ENCODE peak calls at places on chromosomes 4 and X, in six cellular contexts. Y, G, Z, P, R and I are unnamed samples.

GRCh38 chr4:155960522-155960921 is 6.9 kb upstream of the CTSO start:
- DNase-seq in G (no peak), Z (no peak), P (no peak), Y (peak; percentile 54), R (peak; percentile 74), I (no peak)

GRCh38 chr4:88985088-88985779 is 71.8 kb downstream of the FAM13A start:
- DNase-seq in P (peak; percentile 18), Z (no peak), Y (peak; percentile 75), G (no peak), R (no peak), I (no peak)

GRCh38 chrX:52979568-52979967 is 21.2 kb upstream of the FAM156A start:
- DNase-seq in Y (no peak), P (no peak), R (no peak), G (no peak), Z (no peak), I (no peak)

GRCh38 chrX:140206657-140207056 is 241.3 kb upstream of the CXorf66 start:
- DNase-seq in R (no peak), G (no peak), Y (no peak), P (no peak), Z (no peak), I (no peak)

GRCh38 chr4:152944678-152945320 is 8.7 kb downstream of the FHDC1 start:
- DNase-seq in Z (no peak), R (no peak), G (no peak), Y (no peak), P (no peak), I (no peak)

GRCh38 chr4:133150643-133151300 is 1.7 kb downstream of the PCDH10 start:
- DNase-seq in P (no peak), R (no peak), Z (peak; percentile 61), G (no peak), Y (no peak), I (peak; percentile 48)

GRCh38 chr4:54231419-54232150 is 2.5 kb downstream of the PDGFRA start:
- DNase-seq in R (no peak), Y (peak; percentile 63), Z (peak; percentile 92), P (no peak), G (no peak), I (no peak)

GRCh38 chr4:163395055-163395454 is 51.4 kb downstream of the NPY5R start:
- DNase-seq in R (no peak), G (no peak), P (no peak), Y (no peak), Z (no peak), I (no peak)

GRCh38 chr4:33930497-33930896 is 2313.8 kb downstream of the ARAP2 start:
- DNase-seq in G (no peak), P (no peak), Y (no peak), R (no peak), Z (no peak), I (no peak)

GRCh38 chr4:84814100-84814750 is 152.3 kb downstream of the WDFY3 start:
- DNase-seq in G (no peak), Z (no peak), P (peak; percentile 62), R (peak; percentile 60), Y (no peak), I (no peak)

GRCh38 chr4:23887989-23888388 is 1.9 kb downstream of the PPARGC1A start:
- DNase-seq in Y (no peak), P (no peak), Z (no peak), R (no peak), G (no peak), I (no peak)

GRCh38 chr4:22389240-22389871 is 126.5 kb downstream of the ADGRA3 start:
- DNase-seq in G (no peak), R (no peak), Z (no peak), Y (peak; percentile 32), P (peak; percentile 33), I (peak; percentile 50)

GRCh38 chrX:107823456-107823855 is 2.2 kb upstream of the MID2 start:
- DNase-seq in Y (no peak), G (no peak), P (peak; percentile 60), Z (no peak), R (no peak), I (no peak)

GRCh38 chr4:76306882-76307669 is 543 bp downstream of the STBD1 start:
- DNase-seq in P (no peak), Z (peak; percentile 84), G (peak; percentile 60), R (peak; percentile 14), Y (peak; percentile 12), I (no peak)

GRCh38 chr4:134777626-134778025 is 576.0 kb upstream of the PABPC4L start:
- DNase-seq in P (no peak), Z (no peak), Y (no peak), R (no peak), G (no peak), I (no peak)

GRCh38 chr4:123200417-123200945 is 196.1 kb upstream of the SPRY1 start:
- DNase-seq in Y (no peak), Z (no peak), G (no peak), P (no peak), R (peak; percentile 25), I (no peak)

GRCh38 chr4:111066887-111067286 is 444.0 kb upstream of the PITX2 start:
- DNase-seq in P (no peak), R (no peak), Z (no peak), G (no peak), Y (no peak), I (no peak)

GRCh38 chr4:128796934-128797333 is 12.6 kb upstream of the JADE1 start:
- DNase-seq in R (peak; percentile 39), G (no peak), Z (no peak), Y (no peak), P (no peak), I (no peak)

GRCh38 chrX:3154386-3154991 is 113.2 kb downstream of the ARSF start:
- DNase-seq in P (no peak), G (no peak), Y (no peak), Z (no peak), R (no peak), I (no peak)

GRCh38 chr4:55161739-55162138 is 36.3 kb upstream of the KDR start:
- DNase-seq in R (no peak), P (no peak), G (no peak), Y (no peak), Z (no peak), I (no peak)

GRCh38 chr4:10180603-10180926 is 64.0 kb upstream of the WDR1 start:
- DNase-seq in R (no peak), P (no peak), G (no peak), Z (no peak), Y (no peak), I (no peak)

GRCh38 chr4:153233761-153234371 is 29.6 kb downstream of the TRIM2 start:
- DNase-seq in G (no peak), Z (no peak), P (peak; percentile 92), Y (no peak), R (peak; percentile 94), I (no peak)

GRCh38 chrX:103730147-103730546 is 19.4 kb downstream of the TMEM31 start:
- DNase-seq in P (no peak), Z (no peak), R (no peak), Y (no peak), G (no peak), I (no peak)

GRCh38 chr4:185112104-185112503 is 31.0 kb upstream of the SLC25A4 start:
- DNase-seq in P (peak; percentile 46), R (peak; percentile 88), Y (no peak), Z (no peak), G (no peak), I (no peak)

GRCh38 chrX:27746516-27746915 is 61.3 kb upstream of the MAGEB10 start:
- DNase-seq in P (no peak), Z (no peak), R (no peak), Y (no peak), G (no peak), I (no peak)

GRCh38 chr4:87239821-87240220 is 19.4 kb upstream of the KLHL8 start:
- DNase-seq in Y (no peak), G (no peak), P (no peak), R (no peak), Z (no peak), I (no peak)

GRCh38 chr4:15749001-15749400 is 29.1 kb upstream of the CD38 start:
- DNase-seq in Z (no peak), R (no peak), G (no peak), P (no peak), Y (no peak), I (no peak)

DNA sequence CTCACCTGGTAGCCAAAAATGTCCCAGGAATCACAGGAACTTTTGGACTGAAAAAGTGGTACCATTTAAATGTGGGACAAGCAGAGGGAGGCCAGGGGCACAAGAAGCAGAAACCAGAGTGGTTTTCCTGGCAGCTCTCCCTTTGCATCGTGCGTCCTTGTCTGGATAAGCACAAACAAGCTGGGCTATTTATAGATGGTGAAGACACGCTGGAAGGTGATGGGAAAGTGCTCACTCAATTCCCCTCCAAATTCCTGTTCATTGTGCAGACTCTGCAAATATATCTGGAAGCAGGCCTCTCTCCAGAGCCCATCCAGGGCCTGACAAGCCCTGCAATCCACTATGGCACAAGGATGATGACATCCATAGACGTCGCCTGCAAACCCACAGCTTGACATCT is 63.6 kb upstream of the MAP3K15 start:
- DNase-seq in Y (no peak), P (no peak), Z (no peak), R (no peak), G (no peak), I (no peak)
- TF ChIP-seq CTCF in Y (no peak), P (no peak), Z (no peak), R (no peak), G (no peak), I (no peak)

GRCh38 chrX:77160301-77160700 is 286.9 kb upstream of the FGF16 start:
- DNase-seq in Y (no peak), R (no peak), G (no peak), Z (no peak), P (no peak), I (no peak)
- TF ChIP-seq CTCF in Y (no peak), R (no peak), G (no peak), Z (no peak), P (peak; percentile 42), I (peak; percentile 13)

GRCh38 chr4:41381384-41381783 is 124.7 kb downstream of the UCHL1 start:
- DNase-seq in G (no peak), P (no peak), Y (no peak), R (no peak), Z (no peak), I (no peak)
- TF ChIP-seq CTCF in G (no peak), P (no peak), Y (no peak), R (no peak), Z (no peak), I (no peak)

GRCh38 chrX:130030826-130031225 is 48.4 kb downstream of the BCORL1 start:
- DNase-seq in P (no peak), G (no peak), Y (no peak), R (no peak), Z (no peak), I (no peak)

GRCh38 chrX:130024127-130024526 is 41.7 kb downstream of the BCORL1 start:
- DNase-seq in Z (peak; percentile 92), G (peak; percentile 51), P (peak; percentile 4), R (peak; percentile 3), Y (peak; percentile 70), I (no peak)

GRCh38 chrX:130027569-130027968 is 45.1 kb downstream of the BCORL1 start:
- DNase-seq in P (no peak), Z (no peak), Y (no peak), G (no peak), R (no peak), I (no peak)

GRCh38 chrX:130025256-130025655 is 42.8 kb downstream of the BCORL1 start:
- DNase-seq in R (no peak), Y (no peak), G (no peak), Z (no peak), P (no peak), I (no peak)

DNA sequence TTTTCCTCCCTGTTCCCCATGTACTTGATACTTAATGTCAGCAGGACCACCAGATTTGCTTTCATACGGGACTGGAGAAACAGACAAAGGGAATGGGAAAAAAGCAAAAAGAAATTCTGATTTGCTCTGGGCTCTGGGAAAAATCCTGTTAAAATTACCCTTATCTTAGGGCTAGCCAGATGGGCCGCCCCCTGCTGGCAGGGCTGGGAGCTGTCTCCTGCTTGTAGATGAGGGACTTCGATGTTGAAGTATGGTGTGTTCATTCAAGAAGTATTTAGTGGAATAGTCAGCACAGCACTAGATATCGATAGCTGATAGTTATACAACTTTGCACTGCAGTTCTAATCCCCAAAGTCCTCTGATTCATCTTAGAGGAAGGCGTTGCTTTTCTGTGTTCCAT is 45.8 kb downstream of the BCORL1 start:
- DNase-seq in Z (no peak), G (no peak), R (no peak), P (peak; percentile 3), Y (peak; percentile 47), I (no peak)
- TF ChIP-seq CTCF in Z (peak; percentile 43), G (peak; percentile 41), R (peak; percentile 68), P (peak; percentile 73), Y (peak; percentile 50), I (peak; percentile 59)